ENCODE peak calls at places on chromosomes 6 and 20, in ten cellular contexts. F is B cell; R is A549; T is Calu3; L is pancreas; Q is choroid plexus epithelial cell; P is cardiac fibroblast; X is CD8-positive, alpha-beta T cell; B is MCF 10A; Z is AG04450. E is an unnamed sample.

GRCh38 chr6:63560806-63561672 is 11.2 kb upstream of the LOC128125822 start:
- DNase-seq in F (no peak), R (peak), T (no peak), L (no peak), Q (peak), P (peak), X (no peak), B (peak), Z (no peak), E (no peak)

GRCh38 chr6:6317386-6317785 is 3.1 kb downstream of the F13A1 start:
- DNase-seq in F (no peak), R (no peak), T (no peak), L (no peak), Q (no peak), P (no peak), X (no peak), B (no peak), Z (no peak), E (no peak)

GRCh38 chr6:57075092-57075491 is 14.9 kb upstream of the ZNF451 start:
- DNase-seq in F (no peak), R (no peak), T (no peak), L (no peak), Q (no peak), P (no peak), X (no peak), B (no peak), Z (no peak), E (no peak)

GRCh38 chr6:91476000-91476399 is 889.1 kb upstream of the MAP3K7 start:
- DNase-seq in F (no peak), R (no peak), T (peak), L (no peak), Q (peak), P (no peak), X (no peak), B (peak), Z (peak), E (no peak)

GRCh38 chr6:7903673-7904072 is 6.9 kb downstream of the TXNDC5 start:
- DNase-seq in F (no peak), R (no peak), T (no peak), L (no peak), Q (no peak), P (no peak), X (no peak), B (no peak), Z (no peak), E (no peak)

GRCh38 chr20:62712606-62713005 is 4.0 kb downstream of the NTSR1 start:
- DNase-seq in F (no peak), R (no peak), T (no peak), L (no peak), Q (no peak), P (no peak), X (no peak), B (no peak), Z (no peak), E (no peak)

GRCh38 chr6:11413728-11414127 is 123.8 kb upstream of the TMEM170B start:
- DNase-seq in F (no peak), R (no peak), T (no peak), L (no peak), Q (peak), P (peak), X (no peak), B (peak), Z (no peak), E (no peak)

GRCh38 chr20:46558511-46558959 is 8.1 kb upstream of the OCSTAMP start:
- DNase-seq in F (no peak), R (peak), T (peak), L (no peak), Q (peak), P (peak), X (no peak), B (peak), Z (peak), E (peak)

GRCh38 chr6:6556738-6557503 is 31.6 kb upstream of the LY86 start:
- DNase-seq in F (peak), R (peak), T (peak), L (peak), Q (peak), P (peak), X (peak), B (peak), Z (no peak), E (no peak)

GRCh38 chr20:6067765-6068318 is 14.0 kb upstream of the LRRN4 start:
- DNase-seq in F (no peak), R (no peak), T (no peak), L (peak), Q (no peak), P (no peak), X (no peak), B (no peak), Z (no peak), E (no peak)

GRCh38 chr6:28807682-28808280 is 116.0 kb downstream of the TRIM27 start:
- DNase-seq in F (no peak), R (no peak), T (peak), L (no peak), Q (peak), P (peak), X (no peak), B (peak), Z (no peak), E (no peak)

GRCh38 chr6:156589281-156589680 is 187.9 kb upstream of the ARID1B start:
- DNase-seq in F (no peak), R (no peak), T (no peak), L (no peak), Q (peak), P (peak), X (no peak), B (no peak), Z (peak), E (peak)

GRCh38 chr6:36442671-36443497 is at the start of the genes KCTD20 and PXT1:
- DNase-seq in F (peak), R (peak), T (peak), L (peak), Q (peak), P (peak), X (peak), B (peak), Z (peak), E (no peak)
- TF ChIP-seq CTCF in F (no peak), R (no peak), T (no peak), L (no peak), Q (no peak), P (no peak), X (no peak), B (no peak), Z (no peak), E (no peak)

DNA sequence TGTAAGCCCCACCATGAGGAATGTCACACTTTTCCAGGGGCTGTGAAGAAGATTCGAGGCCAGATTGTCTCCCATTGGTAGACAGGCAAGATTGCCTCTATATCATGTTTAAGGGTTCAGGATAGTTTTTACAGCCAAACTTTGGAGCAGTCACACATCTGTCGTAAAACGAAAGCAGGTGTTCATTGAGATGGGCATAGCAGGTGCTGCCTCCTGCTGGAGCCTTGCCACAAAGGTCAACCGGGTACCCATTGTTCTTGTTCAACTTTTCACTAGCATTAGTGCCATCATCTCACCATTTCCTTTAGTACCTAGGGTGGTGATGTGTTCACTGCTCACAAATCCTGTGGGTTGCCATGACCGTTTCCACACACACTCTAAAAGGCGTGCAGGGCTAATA is 198.3 kb downstream of the HTR1B start:
- DNase-seq in F (no peak), R (no peak), T (no peak), L (no peak), Q (no peak), P (no peak), X (no peak), B (no peak), Z (no peak), E (no peak)
- TF ChIP-seq CTCF in F (no peak), R (no peak), T (no peak), L (no peak), Q (no peak), P (no peak), X (no peak), B (no peak), Z (no peak), E (no peak)

DNA sequence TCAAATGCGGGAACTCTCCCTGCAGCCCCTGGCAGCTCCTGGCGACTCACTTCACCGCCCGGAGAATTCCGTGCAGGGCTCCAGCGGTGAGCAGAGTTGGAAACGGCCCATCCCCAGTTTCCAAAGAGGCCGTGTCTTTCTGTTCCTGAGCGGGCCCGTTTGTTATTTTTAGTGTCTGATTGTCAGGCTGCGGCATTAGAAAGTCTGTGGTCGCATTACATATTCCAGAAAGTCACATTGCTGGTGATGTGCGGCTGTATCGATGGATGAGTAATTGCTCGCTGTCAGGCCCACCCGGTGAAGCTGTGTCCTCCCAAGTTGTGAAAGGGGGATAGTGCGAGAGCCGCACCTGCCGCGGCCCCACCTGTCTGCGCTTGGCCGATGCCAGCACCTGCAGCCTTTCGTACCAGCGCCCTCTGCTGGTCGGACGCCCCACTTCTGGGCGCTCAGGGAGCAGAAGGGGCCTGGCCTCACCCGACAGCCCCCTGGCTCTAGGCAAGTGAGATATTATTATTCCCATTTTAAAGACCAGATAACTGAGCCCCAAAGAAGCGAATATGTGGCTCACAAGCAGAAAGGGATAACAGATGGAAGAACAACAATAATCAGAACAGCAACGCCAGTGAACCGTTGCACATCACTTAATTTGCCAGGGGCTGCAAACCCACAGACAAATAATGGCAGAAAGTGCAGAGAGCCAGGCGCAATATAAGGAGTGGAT is 244.9 kb downstream of the TSHZ2 start:
- DNase-seq in F (peak), R (peak), T (peak), L (peak), Q (peak), P (peak), X (peak), B (peak), Z (no peak), E (no peak)
- TF ChIP-seq CTCF in F (peak), R (peak), T (peak), L (peak), Q (peak), P (peak), X (peak), B (peak), Z (peak), E (peak)

DNA sequence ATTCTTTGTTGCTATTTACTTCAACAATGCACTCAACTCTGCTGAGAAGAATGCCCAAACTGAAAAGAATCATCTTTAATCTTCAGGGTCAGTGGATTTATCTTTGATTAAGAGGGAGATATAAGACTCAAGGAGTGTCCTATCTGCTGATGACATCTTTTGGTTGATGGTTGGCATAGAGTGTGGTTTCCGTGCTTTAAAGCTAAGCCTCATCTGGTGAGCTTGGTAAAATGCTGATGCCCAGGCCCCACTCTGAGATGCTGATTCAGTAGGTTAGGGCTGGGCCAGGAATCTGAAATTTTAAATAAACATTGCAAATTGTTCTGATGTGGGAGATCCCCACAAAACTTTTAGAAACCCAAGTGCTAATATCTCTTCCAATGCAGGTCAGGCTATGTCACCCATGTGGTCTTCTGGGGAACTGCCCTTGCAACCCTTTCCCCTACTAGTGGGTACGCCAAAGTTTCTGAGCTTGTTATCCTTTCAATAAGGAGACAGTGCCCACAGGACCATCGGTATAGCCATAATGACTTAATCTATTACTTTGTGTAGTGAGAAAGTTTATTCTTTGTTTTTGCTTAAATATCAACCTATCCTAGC is 68.5 kb upstream of the ARMH2 start:
- DNase-seq in F (no peak), R (no peak), T (no peak), L (no peak), Q (no peak), P (no peak), X (no peak), B (no peak), Z (no peak), E (no peak)
- TF ChIP-seq CTCF in F (no peak), R (no peak), T (peak), L (no peak), Q (no peak), P (no peak), X (no peak), B (no peak), Z (no peak), E (no peak)

E was measured in BJ.